ENCODE peak calls at places on chromosomes 1 and 21, in four cellular contexts. J is SJSA1, I is osteoblast, Q is lower lobe of right lung. V is an unnamed sample.

GRCh38 chr1:60126733-60127132 is 53.2 kb upstream of the C1orf87 start:
- DNase-seq in J (no peak), I (no peak), Q (no peak), V (no peak)

GRCh38 chr1:62343911-62344310 is 24.7 kb upstream of the KANK4 start:
- DNase-seq in J (no peak), I (no peak), Q (no peak), V (no peak)

GRCh38 chr21:34526618-34527290 is 14.7 kb upstream of the KCNE1 start:
- DNase-seq in J (peak; percentile 96), I (peak; percentile 95), Q (peak; percentile 62), V (peak; percentile 87)

GRCh38 chr1:33131191-33131590 is 50.2 kb downstream of the AZIN2 start:
- DNase-seq in J (no peak), I (no peak), Q (no peak), V (no peak)

GRCh38 chr1:224521904-224522734 is 87.5 kb upstream of the WDR26 start:
- DNase-seq in J (no peak), I (no peak), Q (no peak), V (no peak)

GRCh38 chr1:41714613-41715389 is 203.9 kb downstream of the HIVEP3 start:
- DNase-seq in J (no peak), I (peak; percentile 61), Q (no peak), V (no peak)

GRCh38 chr21:42247716-42248115 is 28.8 kb downstream of the ABCG1 start:
- DNase-seq in J (no peak), I (no peak), Q (peak; percentile 16), V (peak; percentile 24)

GRCh38 chr21:28671549-28672195 is 321.0 kb downstream of the LTN1 start:
- DNase-seq in J (no peak), I (no peak), Q (no peak), V (no peak)

GRCh38 chr1:12505639-12506311 is 112.2 kb downstream of the DHRS3 start:
- DNase-seq in J (no peak), I (peak; percentile 51), Q (no peak), V (no peak)

GRCh38 chr1:192474080-192474683 is 101.4 kb upstream of the RGS1 start:
- DNase-seq in J (no peak), I (no peak), Q (no peak), V (no peak)

GRCh38 chr1:43565600-43566360 is 35.1 kb downstream of the PTPRF start:
- DNase-seq in J (peak; percentile 58), I (peak; percentile 97), Q (peak; percentile 67), V (peak; percentile 91)

DNA sequence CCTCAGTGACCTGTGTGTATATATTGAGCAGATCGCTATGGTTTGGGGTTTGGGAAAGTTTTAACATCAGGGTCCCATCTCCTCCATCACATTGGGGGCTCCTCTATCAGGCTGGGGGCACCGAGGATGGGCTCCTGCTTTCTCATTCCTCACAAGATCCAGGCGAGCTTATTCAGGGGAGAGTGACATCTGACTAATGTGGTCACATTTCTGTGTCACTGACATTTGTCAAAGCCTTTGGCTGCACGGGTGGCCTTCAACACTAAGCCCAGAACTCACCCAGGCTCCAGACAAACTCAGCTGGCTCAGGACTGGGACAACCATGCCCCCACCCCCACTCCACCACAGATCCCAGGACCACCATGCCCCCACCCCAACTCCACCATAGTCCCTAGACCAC is 103.3 kb upstream of the IFFO2 start:
- DNase-seq in J (no peak), I (peak; percentile 80), Q (no peak), V (no peak)
- H3K4me1 ChIP-seq in J (no peaks in the 10 kb centered on the region), I (no peaks in the 10 kb centered on the region), Q (no peaks in the 10 kb centered on the region), V (no peaks in the 10 kb centered on the region)

DNA sequence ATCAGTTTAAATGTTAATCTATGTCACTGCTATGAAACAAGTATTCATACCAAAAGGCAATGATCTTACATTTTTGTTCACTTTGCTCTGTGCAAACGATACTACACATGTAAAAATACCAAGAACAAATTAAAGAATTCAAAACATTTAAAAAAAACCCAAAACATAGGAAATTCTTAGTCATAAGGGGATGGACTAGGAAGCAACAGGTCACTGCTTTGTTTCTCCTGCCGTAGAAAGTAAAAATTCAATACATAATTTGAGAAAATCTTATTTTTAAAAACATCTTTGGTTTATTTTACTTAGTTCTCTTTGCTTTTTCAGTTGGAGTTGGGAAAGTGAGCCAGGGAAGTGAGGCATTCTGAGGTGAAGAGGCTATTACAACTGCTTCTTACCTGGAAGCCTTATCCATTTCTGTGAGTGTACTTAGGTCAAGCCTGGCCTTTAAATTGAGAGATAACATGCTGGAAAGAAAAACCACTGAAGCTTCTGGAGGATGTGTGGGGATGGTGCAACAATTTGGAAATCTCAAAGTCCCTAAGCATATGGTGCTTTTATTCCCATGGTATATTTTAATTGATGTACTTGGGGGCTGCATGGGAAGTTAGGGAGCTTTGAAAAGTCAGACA is 183.5 kb downstream of the CDC42BPA start:
- DNase-seq in J (no peak), I (peak; percentile 58), Q (no peak), V (no peak)
- H3K4me3 ChIP-seq in J (no peak overlapping the region), I (no peak overlapping the region), Q (no peak overlapping the region), V (no peak overlapping the region)

GRCh38 chr1:8460784-8461183 is 142.9 kb downstream of the SLC45A1 start:
- DNase-seq in J (no peak), I (no peak), Q (no peak), V (no peak)
- H3K4me1 ChIP-seq in J (peaks cover 49% of the 10 kb centered on the region), I (peaks cover 25% of the 10 kb centered on the region), Q (peaks cover 73% of the 10 kb centered on the region), V (peaks cover 14% of the 10 kb centered on the region)

GRCh38 chr1:167043752-167044488 is 46.3 kb downstream of the GPA33 start:
- DNase-seq in J (peak; percentile 68), I (peak; percentile 53), Q (peak; percentile 89), V (peak; percentile 71)
- H3K4me3 ChIP-seq in J (peak overlapping the region; percentile 22), I (peak overlapping the region; percentile 41), Q (peak overlapping the region; percentile 44), V (peak overlapping the region; percentile 29)

GRCh38 chr1:201566933-201567801 is 28.2 kb downstream of the NAV1 start:
- DNase-seq in J (no peak), I (no peak), Q (peak; percentile 24), V (no peak)

GRCh38 chr1:201570158-201570885 is 31.4 kb downstream of the NAV1 start:
- DNase-seq in J (no peak), I (peak; percentile 15), Q (peak; percentile 21), V (no peak)

GRCh38 chr1:201566529-201566823 is 27.5 kb downstream of the NAV1 start:
- DNase-seq in J (no peak), I (peak; percentile 15), Q (no peak), V (no peak)

GRCh38 chr1:201568859-201569294 is 29.9 kb downstream of the NAV1 start:
- DNase-seq in J (no peak), I (no peak), Q (peak; percentile 40), V (no peak)

DNA sequence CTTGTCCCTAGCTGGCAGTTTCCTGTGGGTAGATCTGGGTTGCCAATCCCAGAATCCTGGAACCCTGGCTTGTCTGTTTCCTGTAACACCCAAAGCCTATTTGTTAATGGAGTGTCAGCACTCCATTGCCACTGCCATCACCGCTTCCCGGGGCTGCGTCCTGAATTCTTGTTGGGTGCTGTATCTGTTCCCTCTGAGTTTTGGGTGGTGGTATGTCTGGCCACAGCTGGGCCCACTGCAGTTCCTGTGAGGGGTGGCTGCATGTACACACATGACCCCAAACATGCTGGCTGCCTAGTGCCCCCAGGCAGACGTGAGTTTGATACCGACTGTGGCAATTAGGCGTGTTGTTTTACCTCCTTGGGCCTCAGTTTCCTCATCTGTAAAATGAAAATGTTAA is 29.3 kb downstream of the NAV1 start:
- DNase-seq in J (no peak), I (no peak), Q (peak; percentile 32), V (no peak)
- H3K4me1 ChIP-seq in J (peaks cover 9% of the 10 kb centered on the region), I (peaks cover 21% of the 10 kb centered on the region), Q (peaks cover 53% of the 10 kb centered on the region), V (no peaks in the 10 kb centered on the region)

DNA sequence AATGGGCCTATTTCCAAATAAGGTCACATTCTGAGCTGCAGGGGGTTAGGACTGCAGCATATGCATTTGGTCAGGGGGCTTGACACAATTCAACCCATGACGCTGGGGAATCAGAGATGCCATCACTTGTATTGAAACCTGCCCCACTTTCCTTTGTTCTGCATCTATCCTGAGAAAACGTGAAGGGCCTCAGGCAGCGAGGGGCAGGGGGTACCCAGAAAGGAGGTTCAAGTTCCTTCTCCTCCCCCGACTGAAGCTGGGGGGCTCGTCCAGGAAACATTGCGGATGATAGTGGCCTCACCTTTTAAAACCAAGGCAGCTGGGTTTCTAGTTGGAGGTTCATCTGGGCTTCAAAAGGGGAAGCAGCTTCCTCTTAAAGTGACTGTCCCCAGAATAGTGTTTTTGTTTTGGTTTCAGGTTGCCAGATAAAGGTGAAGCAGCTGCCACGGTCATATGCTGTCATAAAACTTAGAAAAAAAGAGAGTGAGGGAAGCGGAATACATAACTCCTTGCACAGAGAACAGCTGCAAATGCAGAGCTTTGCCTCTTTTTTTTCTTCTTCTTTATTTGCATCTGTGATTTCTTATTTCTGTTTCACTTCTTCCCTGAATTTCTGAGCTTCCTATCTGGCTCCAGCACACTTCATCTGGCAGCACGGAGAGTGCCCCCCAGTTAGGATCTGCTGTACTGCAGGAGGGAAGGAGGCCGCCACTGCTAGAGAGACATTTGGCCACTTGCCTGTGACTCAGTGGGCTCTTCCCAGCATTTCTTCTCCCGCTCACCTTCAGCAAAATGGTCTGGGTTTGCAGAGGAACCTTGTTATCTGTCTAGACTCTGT is 142.0 kb downstream of the AJAP1 start:
- DNase-seq in J (no peak), I (no peak), Q (no peak), V (no peak)
- H3K4me3 ChIP-seq in J (no peak overlapping the region), I (no peak overlapping the region), Q (no peak overlapping the region), V (no peak overlapping the region)

V was measured in aorta.